ENCODE peak calls at places on chromosomes 4 and X, in five cellular contexts. X is fibroblast of lung; O is stimulated activated CD4-positive, alpha-beta T cell treated with anti-CD3 and anti-CD28 coated beads, Interleukin-1b, Interleukin-23, amount 100 ng/mL, for 1 hour; J is CD8-positive, alpha-beta T cell; I is RCC 7860. M is an unnamed sample.

GRCh38 chrX:16788477-16788876 is 2.2 kb downstream of the TXLNG start:
- DNase-seq in O (no peak), J (no peak), X (no peak), I (no peak), M (peak; percentile 31)

GRCh38 chr4:100299019-100299418 is 108.8 kb upstream of the DDIT4L start:
- DNase-seq in J (no peak), I (peak; percentile 71), O (no peak), X (peak; percentile 95), M (no peak)

GRCh38 chrX:3712080-3712869 is 1.2 kb downstream of the PRKX start:
- DNase-seq in I (no peak), J (no peak), X (peak; percentile 40), O (no peak), M (peak; percentile 30)

GRCh38 chr4:91454111-91454510 is 849.7 kb upstream of the GRID2 start:
- DNase-seq in I (no peak), O (no peak), X (no peak), J (no peak), M (no peak)

GRCh38 chr4:107893171-107894137 is 37.9 kb upstream of the CYP2U1 start:
- DNase-seq in I (no peak), O (no peak), X (no peak), J (no peak), M (no peak)

GRCh38 chrX:118392726-118393125 is 46.8 kb downstream of the WDR44 start:
- DNase-seq in X (peak; percentile 20), I (no peak), J (no peak), O (no peak), M (no peak)

GRCh38 chrX:40314070-40314469 is 216.3 kb upstream of the BCOR start:
- DNase-seq in I (no peak), O (no peak), X (no peak), J (no peak), M (no peak)

GRCh38 chr4:30656828-30657227 is 63.3 kb upstream of the PCDH7 start:
- DNase-seq in O (no peak), J (no peak), X (no peak), I (no peak), M (no peak)

GRCh38 chrX:97846718-97847237 is 963.1 kb downstream of the RPA4 start:
- DNase-seq in I (no peak), X (no peak), O (no peak), J (no peak), M (no peak)

GRCh38 chr4:143336828-143337599 is at the start of gene GAB1:
- DNase-seq in J (peak; percentile 5), I (peak; percentile 50), X (peak; percentile 83), O (no peak), M (peak; percentile 12)

GRCh38 chr4:9938933-9939332 is 82.4 kb downstream of the SLC2A9 start:
- DNase-seq in I (no peak), J (no peak), X (no peak), O (no peak), M (no peak)

GRCh38 chr4:108117473-108118182 is 51.1 kb downstream of the LEF1 start:
- DNase-seq in J (no peak), O (no peak), I (no peak), X (peak; percentile 12), M (no peak)

GRCh38 chrX:153719238-153719637 is 4.9 kb downstream of the BCAP31 start:
- DNase-seq in O (no peak), X (no peak), I (no peak), J (no peak), M (no peak)

GRCh38 chr4:20816287-20816686 is 116.0 kb downstream of the PACRGL start:
- DNase-seq in I (no peak), O (no peak), J (no peak), X (no peak), M (no peak)

GRCh38 chr4:122783301-122784215 is 43.1 kb upstream of the FGF2 start:
- DNase-seq in J (no peak), O (no peak), I (peak; percentile 97), X (peak; percentile 98), M (no peak)

GRCh38 chr4:4521069-4521468 is 20.8 kb downstream of the STX18 start:
- DNase-seq in J (no peak), I (peak; percentile 7), O (no peak), X (no peak), M (no peak)

GRCh38 chr4:80592950-80593349 is 257.4 kb downstream of the CFAP299 start:
- DNase-seq in J (no peak), O (no peak), I (no peak), X (no peak), M (peak; percentile 4)

GRCh38 chrX:119690921-119691716 is 1.8 kb downstream of the SEPTIN6 start:
- DNase-seq in I (no peak), X (peak; percentile 52), J (peak; percentile 67), O (no peak), M (peak; percentile 33)

GRCh38 chr4:186227744-186228513 is 622 bp downstream of the KLKB1 start:
- DNase-seq in I (no peak), J (no peak), O (no peak), X (no peak), M (no peak)

GRCh38 chr4:55725057-55725456 is 89.0 kb upstream of the NMU start:
- DNase-seq in X (no peak), I (no peak), J (no peak), O (no peak), M (no peak)

GRCh38 chr4:151719045-151719743 is 41.6 kb downstream of the GATB start:
- DNase-seq in I (no peak), X (no peak), J (no peak), O (no peak), M (no peak)

GRCh38 chr4:156312261-156312847 is 358.7 kb upstream of the CTSO start:
- DNase-seq in I (no peak), X (peak; percentile 69), O (no peak), J (no peak), M (no peak)

GRCh38 chr4:2793578-2793919 is 664 bp downstream of the SH3BP2 start:
- DNase-seq in O (no peak), X (peak; percentile 50), I (peak; percentile 77), J (peak; percentile 33), M (peak; percentile 62)

GRCh38 chr4:183422962-183423653 is 21.3 kb upstream of the CDKN2AIP start:
- DNase-seq in I (peak; percentile 75), X (peak; percentile 73), J (no peak), O (no peak), M (no peak)

GRCh38 chr4:68489338-68489737 is 42.1 kb downstream of the TMPRSS11E start:
- DNase-seq in X (no peak), I (no peak), J (no peak), O (no peak), M (no peak)

GRCh38 chr4:143773998-143774898 is 73.8 kb upstream of the FREM3 start:
- DNase-seq in J (no peak), I (peak; percentile 30), X (peak; percentile 44), O (no peak), M (peak; percentile 55)

GRCh38 chr4:149486861-149487260 is 328.8 kb downstream of the IQCM start:
- DNase-seq in I (no peak), X (no peak), O (no peak), J (no peak), M (no peak)

GRCh38 chrX:72714471-72714916 is 388 bp upstream of the PHKA1 start:
- DNase-seq in O (no peak), X (peak; percentile 73), I (peak; percentile 21), J (no peak), M (peak; percentile 58)

GRCh38 chr4:138301536-138301935 is 59.4 kb upstream of the SLC7A11 start:
- DNase-seq in I (no peak), J (no peak), X (no peak), O (no peak), M (no peak)

GRCh38 chr4:88527787-88528186 is 4.2 kb upstream of the PYURF start:
- DNase-seq in I (no peak), J (no peak), O (no peak), X (no peak), M (no peak)

GRCh38 chr4:107956011-107956410 is 24.7 kb downstream of the CYP2U1 start:
- DNase-seq in J (no peak), X (no peak), I (no peak), O (no peak), M (no peak)

GRCh38 chr4:89724716-89725115 is 112.2 kb downstream of the SNCA start:
- DNase-seq in X (peak; percentile 85), O (no peak), I (peak; percentile 31), J (no peak), M (no peak)

GRCh38 chr4:92634891-92635290 is 331.1 kb downstream of the GRID2 start:
- DNase-seq in J (no peak), X (peak; percentile 7), O (no peak), I (no peak), M (no peak)